ENCODE peak calls at places on chromosome 1, in four cellular contexts. F is upper lobe of right lung, T is GM23338, C is astrocyte of the spinal cord. S is an unnamed sample.

GRCh38 chr1:92980732-92981647 is 19.7 kb upstream of the DIPK1A start:
- DNase-seq in F (no peak), T (no peak), C (no peak), S (peak)

GRCh38 chr1:193625255-193625654 is 438.8 kb upstream of the B3GALT2 start:
- DNase-seq in T (no peak), F (no peak), C (no peak), S (no peak)

GRCh38 chr1:175154595-175155472 is 37.7 kb downstream of the KIAA0040 start:
- DNase-seq in F (peak), C (peak), T (peak), S (peak)

GRCh38 chr1:208183977-208184901 is 59.9 kb downstream of the PLXNA2 start:
- DNase-seq in C (peak), T (no peak), F (no peak), S (no peak)

GRCh38 chr1:18058522-18058921 is 49.1 kb upstream of the IGSF21 start:
- DNase-seq in C (no peak), T (peak), F (no peak), S (no peak)

GRCh38 chr1:15214507-15214906 is 32.5 kb upstream of the FHAD1 start:
- DNase-seq in C (peak), T (no peak), F (peak), S (no peak)

GRCh38 chr1:34984435-34985062 is 598 bp downstream of the TMEM35B start:
- DNase-seq in F (peak), C (peak), T (no peak), S (no peak)

GRCh38 chr1:169180167-169180566 is 73.7 kb downstream of the ATP1B1 start:
- DNase-seq in F (no peak), T (no peak), C (no peak), S (no peak)

GRCh38 chr1:226482975-226483660 is 65.4 kb upstream of the STUM start:
- DNase-seq in C (no peak), T (no peak), F (no peak), S (no peak)

GRCh38 chr1:230277201-230277771 is 148.8 kb downstream of the PGBD5 start:
- DNase-seq in F (peak), C (no peak), T (peak), S (no peak)

GRCh38 chr1:163231385-163231784 is 28.7 kb upstream of the RGS5 start:
- DNase-seq in C (peak), F (no peak), T (no peak), S (no peak)

GRCh38 chr1:41486053-41486891 is 1.8 kb upstream of the EDN2 start:
- DNase-seq in F (no peak), C (peak), T (peak), S (no peak)

GRCh38 chr1:213061263-213061662 is 10.2 kb downstream of the RPS6KC1 start:
- DNase-seq in T (peak), F (no peak), C (no peak), S (no peak)

GRCh38 chr1:50491142-50491541 is 67.9 kb upstream of the DMRTA2 start:
- DNase-seq in C (no peak), T (no peak), F (no peak), S (no peak)

GRCh38 chr1:50493710-50494109 is 70.5 kb upstream of the DMRTA2 start:
- DNase-seq in F (no peak), T (no peak), C (no peak), S (no peak)

GRCh38 chr1:50492142-50492541 is 68.9 kb upstream of the DMRTA2 start:
- DNase-seq in F (no peak), C (no peak), T (no peak), S (no peak)

GRCh38 chr1:50502147-50502546 is 78.9 kb upstream of the DMRTA2 start:
- DNase-seq in F (no peak), T (no peak), C (no peak), S (no peak)

GRCh38 chr1:50497007-50497406 is 73.8 kb upstream of the DMRTA2 start:
- DNase-seq in F (no peak), T (no peak), C (no peak), S (no peak)
- H3K4me3 ChIP-seq in F (no peak), T (no peak), C (no peak), S (no peak)

GRCh38 chr1:13927736-13928135 is 227.7 kb downstream of the PRDM2 start:
- DNase-seq in F (no peak), C (no peak), T (no peak), S (no peak)
- H3K4me3 ChIP-seq in F (no peak), C (no peak), T (no peak), S (no peak)

DNA sequence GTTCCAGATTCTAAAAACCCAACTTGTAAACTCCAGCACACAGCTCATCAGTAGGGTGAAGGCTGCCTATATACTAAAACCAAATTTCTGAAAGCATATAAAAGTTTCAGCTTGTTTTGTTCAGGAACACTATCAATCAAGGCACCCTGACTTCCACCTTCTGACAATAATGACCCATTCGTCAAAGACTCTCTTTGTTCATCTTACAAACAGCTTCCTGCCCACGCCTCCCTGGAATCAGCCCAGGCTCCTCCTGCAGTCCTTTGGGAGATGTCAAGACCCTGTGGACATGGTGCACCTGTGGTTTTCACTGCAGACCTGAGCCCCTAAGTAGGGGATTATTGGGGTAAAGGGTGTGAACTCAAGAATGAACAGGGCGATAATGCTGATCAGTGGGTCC is 178.9 kb upstream of the CAMK1G start:
- DNase-seq in F (no peak), T (no peak), C (no peak), S (no peak)
- H3K4me3 ChIP-seq in F (no peak), T (peak), C (no peak), S (no peak)

DNA sequence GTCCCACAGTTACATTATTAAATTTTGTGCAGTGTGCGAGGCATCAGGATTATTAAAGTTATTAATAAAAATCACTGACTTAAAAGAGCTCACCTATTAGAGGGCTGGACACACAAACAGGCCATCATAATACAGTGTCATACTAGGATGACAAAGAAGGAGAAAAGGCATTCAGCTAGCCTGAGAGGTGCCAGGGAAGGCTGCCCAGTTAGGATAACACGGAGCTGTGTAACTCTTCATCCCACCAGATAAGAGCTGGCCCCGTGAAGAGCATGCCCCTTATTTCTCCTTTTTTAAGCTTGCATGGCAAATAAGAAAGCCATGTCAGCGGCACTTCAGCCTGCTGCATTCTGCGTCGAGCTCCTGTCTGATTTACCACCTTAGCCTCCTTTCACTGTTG is 109.5 kb downstream of the KCNK1 start:
- DNase-seq in C (no peak), F (no peak), T (no peak), S (no peak)
- H3K4me3 ChIP-seq in C (no peak), F (no peak), T (no peak), S (no peak)

GRCh38 chr1:235009074-235009473 is 119.6 kb downstream of the TOMM20 start:
- DNase-seq in T (no peak), F (no peak), C (no peak), S (no peak)

GRCh38 chr1:235009561-235010306 is 118.9 kb downstream of the TOMM20 start:
- DNase-seq in F (no peak), T (no peak), C (no peak), S (no peak)

GRCh38 chr1:235011599-235012435 is 116.8 kb downstream of the TOMM20 start:
- DNase-seq in C (peak), T (no peak), F (peak), S (peak)

GRCh38 chr1:235012436-235013210 is 116.0 kb downstream of the TOMM20 start:
- DNase-seq in T (no peak), C (peak), F (no peak), S (no peak)

GRCh38 chr1:235011064-235011598 is 117.5 kb downstream of the TOMM20 start:
- DNase-seq in T (no peak), C (no peak), F (no peak), S (peak)
- H3K4me3 ChIP-seq in T (no peak), C (no peak), F (no peak), S (peak)

GRCh38 chr1:237863234-237863633 is 27.5 kb downstream of the ZP4 start:
- DNase-seq in T (peak), F (no peak), C (no peak), S (no peak)

GRCh38 chr1:237867380-237867888 is 23.3 kb downstream of the ZP4 start:
- DNase-seq in C (no peak), F (no peak), T (peak), S (no peak)

GRCh38 chr1:237861944-237862343 is 28.8 kb downstream of the ZP4 start:
- DNase-seq in T (no peak), F (no peak), C (no peak), S (no peak)

GRCh38 chr1:237868814-237869600 is 21.7 kb downstream of the ZP4 start:
- DNase-seq in C (no peak), T (no peak), F (no peak), S (no peak)

GRCh38 chr1:237864338-237865244 is 26.1 kb downstream of the ZP4 start:
- DNase-seq in T (peak), C (peak), F (peak), S (peak)
- H3K4me3 ChIP-seq in T (no peak), C (peak), F (no peak), S (no peak)